ENCODE peak calls at places on chromosome 11, in four cellular contexts. One of them, this sample, is unnamed.
A peak's percentile ranks its signal among the peaks of the same experiment; 100 is the strongest.

GRCh38 chr11:66360406-66361073 is 11.0 kb downstream of the SLC29A2 start:
- DNase-seq in tibial nerve: no peak
- DNase-seq in stomach: no peak
- DNase-seq in sigmoid colon: peak; percentile 37
- DNase-seq in this sample: no peak

GRCh38 chr11:6124245-6124644 is 16.8 kb downstream of the OR56B4 start:
- DNase-seq in tibial nerve: no peak
- DNase-seq in sigmoid colon: no peak
- DNase-seq in stomach: no peak
- DNase-seq in this sample: no peak

GRCh38 chr11:35061516-35062440 is 77.2 kb upstream of the CD44 start:
- DNase-seq in tibial nerve: no peak
- DNase-seq in sigmoid colon: no peak
- DNase-seq in stomach: no peak
- DNase-seq in this sample: no peak

GRCh38 chr11:6667733-6668374 is 12.2 kb upstream of the DCHS1 start:
- DNase-seq in tibial nerve: no peak
- DNase-seq in stomach: no peak
- DNase-seq in sigmoid colon: no peak
- DNase-seq in this sample: no peak

GRCh38 chr11:1486054-1486825 is at the start of gene MOB2:
- DNase-seq in tibial nerve: no peak
- DNase-seq in stomach: peak; percentile 83
- DNase-seq in sigmoid colon: peak; percentile 85
- DNase-seq in this sample: peak; percentile 66

GRCh38 chr11:81963018-81963417 is 770.6 kb downstream of the FAM181B start:
- DNase-seq in stomach: no peak
- DNase-seq in sigmoid colon: no peak
- DNase-seq in tibial nerve: no peak
- DNase-seq in this sample: no peak

GRCh38 chr11:36403661-36404060 is 106.4 kb downstream of the TRAF6 start:
- DNase-seq in tibial nerve: no peak
- DNase-seq in sigmoid colon: no peak
- DNase-seq in stomach: no peak
- DNase-seq in this sample: no peak

GRCh38 chr11:87819141-87819540 is 356.1 kb downstream of the RAB38 start:
- DNase-seq in sigmoid colon: no peak
- DNase-seq in stomach: no peak
- DNase-seq in tibial nerve: no peak
- DNase-seq in this sample: no peak

GRCh38 chr11:1770061-1770460 is 6.3 kb upstream of the CTSD start:
- DNase-seq in tibial nerve: no peak
- DNase-seq in stomach: peak; percentile 5
- DNase-seq in sigmoid colon: no peak
- DNase-seq in this sample: peak; percentile 53

GRCh38 chr11:2096919-2097301 is 42.3 kb downstream of the IGF2 start:
- DNase-seq in sigmoid colon: peak; percentile 63
- DNase-seq in stomach: no peak
- DNase-seq in tibial nerve: peak; percentile 15
- DNase-seq in this sample: peak; percentile 77

GRCh38 chr11:34840736-34841386 is 75.3 kb downstream of the APIP start:
- DNase-seq in stomach: peak; percentile 28
- DNase-seq in sigmoid colon: no peak
- DNase-seq in tibial nerve: no peak
- DNase-seq in this sample: no peak

GRCh38 chr11:1153951-1154487 is 3.7 kb upstream of the MUC5AC start:
- DNase-seq in sigmoid colon: peak; percentile 67
- DNase-seq in stomach: peak; percentile 84
- DNase-seq in tibial nerve: peak; percentile 7
- DNase-seq in this sample: peak; percentile 59

GRCh38 chr11:45424781-45425180 is 138.6 kb upstream of the SYT13 start:
- DNase-seq in stomach: no peak
- DNase-seq in tibial nerve: no peak
- DNase-seq in sigmoid colon: no peak
- DNase-seq in this sample: no peak

GRCh38 chr11:44621140-44621681 is 55.7 kb downstream of the CD82 start:
- DNase-seq in tibial nerve: peak; percentile 70
- DNase-seq in sigmoid colon: peak; percentile 83
- DNase-seq in stomach: peak; percentile 70
- DNase-seq in this sample: peak; percentile 85

GRCh38 chr11:5631969-5632635 is 7.3 kb downstream of the TRIM34 start:
- DNase-seq in stomach: no peak
- DNase-seq in tibial nerve: no peak
- DNase-seq in sigmoid colon: no peak
- DNase-seq in this sample: no peak

GRCh38 chr11:43035011-43035564 is 276.7 kb upstream of the API5 start:
- DNase-seq in tibial nerve: no peak
- DNase-seq in sigmoid colon: no peak
- DNase-seq in stomach: no peak
- DNase-seq in this sample: no peak

GRCh38 chr11:107590460-107591097 is 368 bp upstream of the ELMOD1 start:
- DNase-seq in sigmoid colon: no peak
- DNase-seq in stomach: no peak
- DNase-seq in tibial nerve: no peak
- DNase-seq in this sample: no peak

GRCh38 chr11:121471167-121471566 is 18.4 kb upstream of the SORL1-AS1 start:
- DNase-seq in sigmoid colon: no peak
- DNase-seq in tibial nerve: no peak
- DNase-seq in stomach: no peak
- DNase-seq in this sample: no peak

GRCh38 chr11:134277176-134278001 is 1.2 kb downstream of the GLB1L3 start:
- DNase-seq in sigmoid colon: no peak
- DNase-seq in stomach: no peak
- DNase-seq in tibial nerve: no peak
- DNase-seq in this sample: no peak

GRCh38 chr11:44729718-44730117 is 3.0 kb downstream of the TSPAN18 start:
- DNase-seq in stomach: no peak
- DNase-seq in tibial nerve: no peak
- DNase-seq in sigmoid colon: no peak
- DNase-seq in this sample: no peak

GRCh38 chr11:26558191-26558590 is 13.9 kb downstream of the MUC15 start:
- DNase-seq in sigmoid colon: no peak
- DNase-seq in stomach: no peak
- DNase-seq in tibial nerve: no peak
- DNase-seq in this sample: no peak

GRCh38 chr11:2296913-2297622 is 4.7 kb downstream of the C11orf21 start:
- DNase-seq in stomach: peak; percentile 21
- DNase-seq in tibial nerve: no peak
- DNase-seq in sigmoid colon: peak; percentile 62
- DNase-seq in this sample: no peak

GRCh38 chr11:108302121-108302785 is 79.4 kb downstream of the ATM start:
- DNase-seq in sigmoid colon: no peak
- DNase-seq in stomach: no peak
- DNase-seq in tibial nerve: no peak
- DNase-seq in this sample: no peak

GRCh38 chr11:22431074-22431473 is 92.9 kb downstream of the SLC17A6 start:
- DNase-seq in tibial nerve: no peak
- DNase-seq in sigmoid colon: no peak
- DNase-seq in stomach: no peak
- DNase-seq in this sample: no peak

GRCh38 chr11:120306519-120307242 is 18.4 kb upstream of the TLCD5 start:
- DNase-seq in sigmoid colon: no peak
- DNase-seq in stomach: peak; percentile 69
- DNase-seq in tibial nerve: no peak
- DNase-seq in this sample: no peak

GRCh38 chr11:1670928-1671371 is 26.0 kb upstream of the KRTAP5-6 start:
- DNase-seq in tibial nerve: no peak
- DNase-seq in sigmoid colon: no peak
- DNase-seq in stomach: no peak
- DNase-seq in this sample: no peak

GRCh38 chr11:62726156-62727006 is 876 bp downstream of the HNRNPUL2 start:
- DNase-seq in sigmoid colon: peak; percentile 73
- DNase-seq in stomach: no peak
- DNase-seq in tibial nerve: no peak
- DNase-seq in this sample: peak; percentile 73

GRCh38 chr11:111582163-111582562 is 20.1 kb upstream of the SIK2 start:
- DNase-seq in sigmoid colon: no peak
- DNase-seq in stomach: no peak
- DNase-seq in tibial nerve: no peak
- DNase-seq in this sample: no peak

GRCh38 chr11:132312616-132313210 is 942.3 kb downstream of the NTM start:
- DNase-seq in sigmoid colon: no peak
- DNase-seq in tibial nerve: no peak
- DNase-seq in stomach: no peak
- DNase-seq in this sample: no peak

GRCh38 chr11:78289547-78290292 is 101.0 kb downstream of the USP35 start:
- DNase-seq in stomach: no peak
- DNase-seq in tibial nerve: no peak
- DNase-seq in sigmoid colon: no peak
- DNase-seq in this sample: no peak

GRCh38 chr11:78295347-78295746 is 106.6 kb downstream of the USP35 start:
- DNase-seq in sigmoid colon: no peak
- DNase-seq in tibial nerve: no peak
- DNase-seq in stomach: no peak
- DNase-seq in this sample: no peak

GRCh38 chr11:78291754-78292108 is 103.0 kb downstream of the USP35 start:
- DNase-seq in tibial nerve: no peak
- DNase-seq in sigmoid colon: no peak
- DNase-seq in stomach: no peak
- DNase-seq in this sample: no peak

GRCh38 chr11:78292109-78292803 is 103.5 kb downstream of the USP35 start:
- DNase-seq in sigmoid colon: no peak
- DNase-seq in stomach: no peak
- DNase-seq in tibial nerve: no peak
- DNase-seq in this sample: no peak

DNA sequence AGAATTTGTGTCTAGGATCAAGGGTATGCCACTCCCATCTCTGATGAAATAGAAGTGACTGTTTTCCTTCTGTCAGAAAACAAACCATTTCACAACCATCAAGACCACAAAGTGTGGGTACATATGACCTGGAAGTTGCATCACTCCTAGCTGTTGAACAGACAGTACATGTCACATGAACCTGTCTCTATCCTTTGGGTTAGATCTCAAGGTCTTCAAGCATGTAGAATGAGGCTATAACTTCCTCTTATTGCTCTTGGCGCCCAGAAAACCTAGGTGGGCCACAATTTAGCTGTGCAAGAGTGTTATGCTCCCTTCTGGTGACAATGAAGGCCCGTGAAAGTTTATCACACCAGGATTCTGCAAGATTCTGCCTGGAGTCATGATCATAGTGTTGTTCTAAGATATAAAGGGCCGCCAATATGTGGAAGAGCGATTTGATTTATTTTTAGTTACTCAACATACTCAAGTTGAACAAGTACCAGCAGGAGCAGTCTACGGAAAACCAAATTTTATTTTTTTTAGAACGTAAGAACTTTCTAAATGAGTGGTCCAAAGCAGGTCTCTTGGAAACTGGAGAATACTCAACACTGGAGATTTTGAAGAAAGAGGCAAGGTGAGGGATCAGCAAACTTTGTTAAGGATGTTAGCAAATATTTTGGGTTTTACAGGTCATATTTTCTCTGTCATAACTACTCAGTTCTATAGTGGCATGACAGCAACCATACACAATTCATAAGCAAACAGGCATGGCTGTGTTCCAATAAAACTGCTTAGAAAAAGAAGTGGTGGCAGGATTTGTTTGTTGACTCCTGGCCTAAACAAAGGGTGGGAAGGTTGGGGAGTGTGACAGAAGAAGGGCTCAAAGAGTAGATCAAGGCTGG is 101.8 kb downstream of the USP35 start:
- DNase-seq in stomach: peak; percentile 28
- DNase-seq in tibial nerve: peak; percentile 88
- DNase-seq in sigmoid colon: no peak
- DNase-seq in this sample: no peak
- TF ChIP-seq EP300 in stomach: no peak
- TF ChIP-seq EP300 in tibial nerve: peak; percentile 99
- TF ChIP-seq EP300 in sigmoid colon: peak; percentile 55
- TF ChIP-seq EP300 in this sample: no peak

GRCh38 chr11:70678931-70679900 is 280.9 kb downstream of the CTTN start:
- DNase-seq in sigmoid colon: no peak
- DNase-seq in tibial nerve: no peak
- DNase-seq in stomach: no peak
- DNase-seq in this sample: no peak
- H3K36me3 ChIP-seq in sigmoid colon: no peaks in the 10 kb centered on the region
- H3K36me3 ChIP-seq in tibial nerve: no peaks in the 10 kb centered on the region
- H3K36me3 ChIP-seq in stomach: no peaks in the 10 kb centered on the region
- H3K36me3 ChIP-seq in this sample: no peaks in the 10 kb centered on the region

DNA sequence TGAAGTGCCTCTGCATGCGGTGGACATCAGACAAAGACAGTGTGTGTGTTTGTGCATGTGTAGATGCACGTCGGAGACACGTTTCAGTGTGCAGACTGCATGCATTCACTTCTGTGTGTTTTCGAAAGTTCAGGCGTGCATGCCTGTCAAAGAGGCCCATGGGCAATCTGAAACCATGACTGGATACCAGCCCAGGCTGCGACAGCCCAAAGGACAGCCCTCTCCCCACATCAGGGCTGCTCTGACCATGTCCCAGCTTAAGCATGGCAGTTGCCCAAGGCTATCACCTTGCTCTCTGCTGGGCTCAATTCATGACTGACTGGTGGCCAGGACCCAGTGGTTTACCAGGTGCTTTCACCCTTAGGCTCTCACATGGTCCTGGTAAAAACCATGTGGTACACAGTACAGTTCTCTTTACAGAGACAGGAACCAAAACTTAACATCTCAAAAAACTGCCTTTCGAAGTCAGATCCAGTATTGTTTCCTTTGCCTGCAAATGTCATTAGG is 423.7 kb upstream of the CADM1 start:
- DNase-seq in tibial nerve: no peak
- DNase-seq in stomach: no peak
- DNase-seq in sigmoid colon: no peak
- DNase-seq in this sample: no peak
- TF ChIP-seq EP300 in tibial nerve: no peak
- TF ChIP-seq EP300 in stomach: no peak
- TF ChIP-seq EP300 in sigmoid colon: no peak
- TF ChIP-seq EP300 in this sample: no peak

GRCh38 chr11:64366751-64367150 is 7.8 kb downstream of the RPS6KA4 start:
- DNase-seq in sigmoid colon: no peak
- DNase-seq in stomach: no peak
- DNase-seq in tibial nerve: no peak
- DNase-seq in this sample: no peak

GRCh38 chr11:64362339-64362738 is 3.4 kb downstream of the RPS6KA4 start:
- DNase-seq in stomach: no peak
- DNase-seq in tibial nerve: no peak
- DNase-seq in sigmoid colon: no peak
- DNase-seq in this sample: no peak

GRCh38 chr11:64367931-64368672 is 9.1 kb downstream of the RPS6KA4 start:
- DNase-seq in tibial nerve: no peak
- DNase-seq in stomach: no peak
- DNase-seq in sigmoid colon: no peak
- DNase-seq in this sample: no peak

GRCh38 chr11:64364435-64364834 is 5.5 kb downstream of the RPS6KA4 start:
- DNase-seq in sigmoid colon: no peak
- DNase-seq in stomach: no peak
- DNase-seq in tibial nerve: no peak
- DNase-seq in this sample: no peak

DNA sequence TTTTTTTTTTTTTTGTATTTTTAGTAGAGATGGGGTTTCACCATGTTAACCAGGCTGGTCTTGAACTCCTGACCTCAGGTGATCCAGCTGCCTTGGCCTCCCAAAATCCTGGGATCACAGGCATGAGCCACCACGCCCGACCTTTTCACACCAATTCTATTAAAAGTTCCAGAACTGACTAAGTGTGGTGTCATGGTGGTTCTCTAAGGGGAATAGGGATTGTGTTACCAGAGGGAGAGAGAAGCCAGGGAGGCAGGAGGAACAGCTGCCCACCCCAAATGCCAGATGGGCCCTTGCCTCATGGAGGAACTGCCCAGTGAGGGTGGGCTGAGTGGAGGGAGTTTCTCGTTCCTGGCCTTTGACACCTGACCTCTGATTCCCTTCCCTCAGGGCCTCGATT is 5.9 kb downstream of the RPS6KA4 start:
- DNase-seq in tibial nerve: no peak
- DNase-seq in sigmoid colon: no peak
- DNase-seq in stomach: no peak
- DNase-seq in this sample: no peak
- H3K36me3 ChIP-seq in tibial nerve: no peaks in the 10 kb centered on the region
- H3K36me3 ChIP-seq in sigmoid colon: peaks cover 36% of the 10 kb centered on the region
- H3K36me3 ChIP-seq in stomach: peaks cover 97% of the 10 kb centered on the region
- H3K36me3 ChIP-seq in this sample: peaks cover 90% of the 10 kb centered on the region

This sample was measured in suprapubic skin.